ENCODE peak calls at places on chromosomes 5 and 9, in ten cellular contexts. O is hippocampal formation; I is HuH-7; F is progenitor cell of endocrine pancreas; W is activated CD4-positive, alpha-beta T cell treated with anti-CD3 and anti-CD28 coated beads, Interleukin-2, amount 50 U/mL, for 48 hours; U is GM23338; C is transverse colon; V is NCI-H524; D is hepatic stellate cell; G is H7. T is an unnamed sample.
A peak's percentile ranks its signal among the peaks of the same experiment; 100 is the strongest.

GRCh38 chr9:117266855-117267497 is 147.9 kb downstream of the ASTN2 start:
- DNase-seq in C (no peak), D (no peak), O (no peak), G (no peak), I (no peak), W (no peak), U (no peak), V (peak; percentile 89), F (no peak), T (no peak)

GRCh38 chr5:142053434-142054253 is 40.8 kb upstream of the GNPDA1 start:
- DNase-seq in C (no peak), F (no peak), U (no peak), V (no peak), D (peak; percentile 63), W (no peak), I (no peak), G (no peak), O (no peak), T (no peak)

GRCh38 chr5:77431286-77431685 is 60.8 kb downstream of the WDR41 start:
- DNase-seq in G (no peak), I (no peak), W (no peak), O (no peak), D (no peak), U (no peak), V (no peak), C (no peak), F (no peak), T (no peak)

GRCh38 chr5:38381361-38381760 is 123.0 kb downstream of the EGFLAM start:
- DNase-seq in O (no peak), G (no peak), I (no peak), U (no peak), F (no peak), C (no peak), V (peak; percentile 71), D (no peak), W (no peak), T (no peak)

GRCh38 chr5:32837211-32837610 is 126.1 kb downstream of the NPR3 start:
- DNase-seq in G (no peak), W (no peak), O (no peak), U (no peak), V (no peak), D (no peak), C (no peak), I (no peak), F (no peak), T (no peak)

GRCh38 chr9:131748411-131748955 is 8.6 kb upstream of the RAPGEF1 start:
- DNase-seq in D (no peak), W (no peak), C (no peak), V (no peak), I (no peak), U (no peak), F (no peak), G (no peak), O (no peak), T (no peak)

GRCh38 chr9:81125446-81126092 is 563.8 kb downstream of the TLE1 start:
- DNase-seq in F (no peak), W (no peak), I (no peak), U (no peak), C (no peak), O (no peak), D (no peak), G (no peak), V (no peak), T (no peak)

GRCh38 chr9:38062498-38063362 is 6.3 kb downstream of the SHB start:
- DNase-seq in I (no peak), U (no peak), G (no peak), W (no peak), C (no peak), V (peak; percentile 55), O (no peak), D (no peak), F (no peak), T (no peak)

GRCh38 chr9:34457266-34458012 is 931 bp downstream of the FAM219A start:
- DNase-seq in C (peak; percentile 56), I (peak; percentile 68), V (peak; percentile 31), O (peak; percentile 63), W (peak; percentile 20), U (peak; percentile 80), F (peak; percentile 23), G (peak; percentile 84), D (peak; percentile 83), T (peak; percentile 39)

GRCh38 chr5:53411388-53411787 is 69.0 kb upstream of the FST start:
- DNase-seq in C (no peak), O (no peak), D (no peak), V (no peak), W (no peak), G (no peak), I (no peak), U (no peak), F (no peak), T (no peak)

GRCh38 chr5:108079754-108080153 is 302.1 kb downstream of the FBXL17 start:
- DNase-seq in G (no peak), O (no peak), U (no peak), W (no peak), D (no peak), F (no peak), V (peak; percentile 64), C (no peak), I (no peak), T (no peak)

GRCh38 chr9:91071185-91071990 is 269.8 kb downstream of the SYK start:
- DNase-seq in C (no peak), O (no peak), V (no peak), G (no peak), W (peak; percentile 72), I (no peak), F (no peak), U (no peak), D (peak; percentile 44), T (no peak)

T was measured in omental fat pad.